ENCODE peak calls at places on chromosomes 7 and 10, in seven cellular contexts. C is IMR-90, O is trophoblast cell, Z is mesenchymal stem cell, R is neuronal stem cell, G is H9, U is H1. W is an unnamed sample.

GRCh38 chr10:7412482-7413251 is 1.8 kb upstream of the SFMBT2 start:
- DNase-seq in G (peak), O (no peak), U (peak), Z (peak), C (no peak), R (no peak), W (peak)

GRCh38 chr7:36119005-36119711 is 33.9 kb upstream of the EEPD1 start:
- DNase-seq in U (no peak), Z (peak), C (peak), R (no peak), O (peak), G (no peak), W (no peak)

GRCh38 chr7:70574970-70575799 is 556.8 kb upstream of the GALNT17 start:
- DNase-seq in G (no peak), U (no peak), Z (peak), R (peak), O (peak), C (no peak), W (peak)

GRCh38 chr7:1340031-1340430 is 107.4 kb downstream of the UNCX start:
- DNase-seq in G (no peak), U (no peak), O (no peak), Z (no peak), R (no peak), C (no peak), W (no peak)

GRCh38 chr7:116971869-116972268 is 18.6 kb downstream of the ST7 start:
- DNase-seq in G (peak), C (no peak), R (no peak), Z (no peak), U (no peak), O (peak), W (peak)

GRCh38 chr7:100475549-100475948 is 3.5 kb downstream of the TSC22D4 start:
- DNase-seq in C (no peak), U (no peak), R (no peak), O (no peak), Z (no peak), G (no peak), W (no peak)

GRCh38 chr10:122643931-122644534 is 55.6 kb downstream of the C10orf120 start:
- DNase-seq in U (no peak), Z (no peak), G (no peak), O (no peak), C (no peak), R (no peak), W (no peak)

GRCh38 chr10:4981722-4982471 is 18.7 kb downstream of the AKR1C1 start:
- DNase-seq in Z (peak), R (peak), U (peak), O (peak), G (peak), C (peak), W (peak)

GRCh38 chr10:88254091-88254490 is 329.0 kb downstream of the RNLS start:
- DNase-seq in Z (peak), O (no peak), U (no peak), R (no peak), C (peak), G (no peak), W (peak)

GRCh38 chr7:104794154-104794553 is 219.9 kb upstream of the KMT2E start:
- DNase-seq in U (no peak), C (no peak), O (no peak), G (no peak), R (no peak), Z (no peak), W (peak)

GRCh38 chr10:123009105-123009805 is 449 bp downstream of the ACADSB start:
- DNase-seq in U (no peak), R (peak), Z (peak), O (no peak), C (no peak), G (no peak), W (peak)

GRCh38 chr7:104966022-104966421 is 48.0 kb upstream of the KMT2E start:
- DNase-seq in U (no peak), C (no peak), R (no peak), Z (no peak), G (no peak), O (no peak), W (no peak)

GRCh38 chr7:6278749-6279310 is 6.4 kb upstream of the CYTH3 start:
- DNase-seq in Z (no peak), U (no peak), R (no peak), G (no peak), C (peak), O (no peak), W (no peak)

GRCh38 chr10:91593366-91593765 is 39.5 kb downstream of the PPP1R3C start:
- DNase-seq in U (no peak), C (no peak), R (no peak), Z (no peak), G (no peak), O (no peak), W (no peak)

GRCh38 chr7:119482209-119482608 is 790.8 kb upstream of the KCND2 start:
- DNase-seq in G (peak), U (peak), C (no peak), O (no peak), Z (peak), R (peak), W (peak)

GRCh38 chr10:50846753-50847152 is 38.7 kb downstream of the A1CF start:
- DNase-seq in C (peak), O (no peak), Z (no peak), R (no peak), U (no peak), G (no peak), W (peak)

GRCh38 chr7:1476859-1477258 is 17.6 kb upstream of the MICALL2 start:
- DNase-seq in C (no peak), G (no peak), O (no peak), R (no peak), U (no peak), Z (no peak), W (no peak)

GRCh38 chr10:50386992-50387735 is 135.8 kb upstream of the ASAH2 start:
- DNase-seq in G (no peak), U (no peak), Z (no peak), R (no peak), O (no peak), C (no peak), W (no peak)

GRCh38 chr10:68560201-68560915 is at the start of gene TET1:
- DNase-seq in G (peak), C (peak), Z (peak), U (peak), R (peak), O (no peak), W (peak)

GRCh38 chr10:113047963-113048781 is 98.1 kb downstream of the TCF7L2 start:
- DNase-seq in R (no peak), O (peak), G (no peak), U (peak), Z (peak), C (no peak), W (peak)

GRCh38 chr7:150357771-150358427 is 10.7 kb upstream of the REPIN1 start:
- DNase-seq in C (no peak), R (no peak), G (no peak), O (no peak), U (no peak), Z (peak), W (peak)

GRCh38 chr10:115696747-115697146 is 576.3 kb downstream of the GFRA1 start:
- DNase-seq in R (no peak), C (no peak), O (no peak), G (no peak), U (no peak), Z (no peak), W (peak)

GRCh38 chr10:22379059-22379458 is 33.8 kb downstream of the SPAG6 start:
- DNase-seq in Z (no peak), O (no peak), G (no peak), C (no peak), U (no peak), R (no peak), W (no peak)

GRCh38 chr10:26642896-26643653 is 54.4 kb upstream of the PDSS1 start:
- DNase-seq in Z (no peak), U (no peak), C (no peak), O (no peak), R (no peak), G (peak), W (peak)

GRCh38 chr7:27277628-27278027 is 35.0 kb downstream of the EVX1 start:
- DNase-seq in C (peak), O (no peak), G (no peak), R (no peak), U (no peak), Z (peak), W (peak)

GRCh38 chr7:157468221-157469111 is 131.7 kb downstream of the DNAJB6 start:
- DNase-seq in R (no peak), Z (no peak), G (peak), U (peak), O (no peak), C (no peak), W (no peak)

GRCh38 chr10:112389147-112389822 is 15.4 kb downstream of the ACSL5 start:
- DNase-seq in U (no peak), G (peak), Z (peak), R (no peak), O (peak), C (peak), W (peak)

GRCh38 chr7:130135208-130136205 is 65.2 kb downstream of the KLHDC10 start:
- DNase-seq in U (no peak), C (peak), G (no peak), O (peak), Z (peak), R (no peak), W (no peak)

GRCh38 chr10:129685271-129685670 is 218.2 kb downstream of the MGMT start:
- DNase-seq in U (no peak), G (peak), C (no peak), R (no peak), O (no peak), Z (no peak), W (no peak)
- H3K18ac ChIP-seq in U (no peak), G (no peak), C (no peak), R (peak), O (no peak), Z (no peak), W (no peak)

DNA sequence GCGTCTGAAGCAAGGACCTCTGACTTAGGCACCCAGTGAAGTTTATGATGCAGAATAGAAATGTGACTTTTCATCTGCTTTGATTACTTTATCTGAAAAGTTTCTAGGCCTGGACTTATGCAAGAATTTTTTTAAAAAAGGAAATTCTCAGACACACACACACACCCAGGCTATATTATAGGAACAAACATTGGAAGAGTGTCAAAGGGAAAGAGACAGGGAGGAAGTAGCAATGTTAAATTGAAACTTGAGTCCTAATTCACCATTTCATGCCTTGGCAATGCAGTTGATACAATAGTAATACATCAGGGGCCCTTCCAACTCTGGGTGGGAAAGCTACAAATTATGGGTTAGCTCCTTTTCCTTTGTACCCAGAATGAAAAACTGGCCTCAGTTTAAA is 258.0 kb upstream of the LYZL1 start:
- DNase-seq in R (no peak), O (no peak), U (no peak), C (no peak), G (no peak), Z (no peak), W (no peak)
- H3K18ac ChIP-seq in R (no peak), O (no peak), U (no peak), C (no peak), G (no peak), Z (no peak), W (no peak)

GRCh38 chr7:107165341-107165740 is 3.5 kb upstream of the HBP1 start:
- DNase-seq in Z (no peak), R (no peak), O (no peak), U (no peak), G (no peak), C (no peak), W (peak)
- H3K18ac ChIP-seq in Z (no peak), R (no peak), O (no peak), U (no peak), G (no peak), C (no peak), W (no peak)

GRCh38 chr10:131148270-131148669 is 163.3 kb downstream of the TCERG1L start:
- DNase-seq in R (no peak), U (no peak), Z (no peak), C (no peak), G (no peak), O (no peak), W (no peak)
- H3K18ac ChIP-seq in R (no peak), U (no peak), Z (no peak), C (no peak), G (no peak), O (no peak), W (no peak)

GRCh38 chr7:87689374-87689773 is 61.2 kb downstream of the RUNDC3B start:
- DNase-seq in U (no peak), Z (no peak), C (no peak), R (no peak), O (no peak), G (no peak), W (no peak)

DNA sequence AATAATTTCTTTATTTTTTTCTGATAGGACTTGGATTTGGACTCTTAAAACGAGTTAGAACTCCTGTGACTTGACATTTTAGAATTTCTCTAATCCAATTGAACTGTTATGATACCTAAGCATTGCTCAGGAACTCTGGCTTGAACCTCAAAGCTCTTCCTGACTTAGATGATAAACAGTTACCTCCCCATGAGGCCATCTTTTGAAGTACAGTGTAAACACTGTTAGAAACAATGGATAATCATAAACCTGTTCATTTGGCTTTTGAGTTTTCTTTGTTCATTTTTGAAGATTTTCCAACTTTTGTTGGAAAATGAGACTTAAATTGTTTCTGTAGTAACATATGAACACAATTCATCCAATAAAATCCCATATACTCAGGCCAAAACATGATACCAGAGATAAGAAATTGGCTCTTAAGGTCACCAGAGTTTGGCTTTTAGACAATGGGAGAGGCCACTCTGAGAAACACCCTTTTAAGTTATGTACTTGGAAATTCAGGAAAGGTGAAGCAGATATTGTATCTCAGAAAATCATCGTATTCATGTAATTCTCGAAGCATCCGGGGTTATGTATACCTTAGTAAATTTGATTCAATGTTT is 59.6 kb downstream of the RUNDC3B start:
- DNase-seq in C (no peak), G (no peak), U (no peak), R (no peak), Z (no peak), O (no peak), W (no peak)
- H3K18ac ChIP-seq in C (no peak), G (no peak), U (no peak), R (no peak), Z (no peak), O (no peak), W (no peak)

GRCh38 chr7:18352339-18353255 is 143.0 kb upstream of the HDAC9 start:
- DNase-seq in C (peak), G (peak), R (peak), Z (peak), U (peak), O (peak), W (peak)

GRCh38 chr7:18356195-18356645 is 139.3 kb upstream of the HDAC9 start:
- DNase-seq in O (no peak), C (peak), Z (peak), G (no peak), U (no peak), R (peak), W (peak)

GRCh38 chr7:18354686-18355085 is 140.9 kb upstream of the HDAC9 start:
- DNase-seq in G (no peak), C (peak), R (no peak), U (no peak), Z (peak), O (no peak), W (peak)

GRCh38 chr7:18350678-18351077 is 144.9 kb upstream of the HDAC9 start:
- DNase-seq in R (no peak), G (no peak), O (no peak), C (no peak), U (no peak), Z (no peak), W (no peak)

GRCh38 chr7:18354108-18354507 is 141.4 kb upstream of the HDAC9 start:
- DNase-seq in Z (no peak), R (no peak), O (no peak), C (no peak), G (no peak), U (no peak), W (no peak)
- H3K18ac ChIP-seq in Z (no peak), R (no peak), O (no peak), C (no peak), G (no peak), U (no peak), W (no peak)

GRCh38 chr7:82549616-82550285 is 106.2 kb upstream of the CACNA2D1 start:
- DNase-seq in U (no peak), O (no peak), R (no peak), Z (no peak), G (no peak), C (no peak), W (no peak)

GRCh38 chr7:82542665-82543064 is 99.1 kb upstream of the CACNA2D1 start:
- DNase-seq in U (no peak), C (peak), R (no peak), Z (peak), G (no peak), O (peak), W (peak)

DNA sequence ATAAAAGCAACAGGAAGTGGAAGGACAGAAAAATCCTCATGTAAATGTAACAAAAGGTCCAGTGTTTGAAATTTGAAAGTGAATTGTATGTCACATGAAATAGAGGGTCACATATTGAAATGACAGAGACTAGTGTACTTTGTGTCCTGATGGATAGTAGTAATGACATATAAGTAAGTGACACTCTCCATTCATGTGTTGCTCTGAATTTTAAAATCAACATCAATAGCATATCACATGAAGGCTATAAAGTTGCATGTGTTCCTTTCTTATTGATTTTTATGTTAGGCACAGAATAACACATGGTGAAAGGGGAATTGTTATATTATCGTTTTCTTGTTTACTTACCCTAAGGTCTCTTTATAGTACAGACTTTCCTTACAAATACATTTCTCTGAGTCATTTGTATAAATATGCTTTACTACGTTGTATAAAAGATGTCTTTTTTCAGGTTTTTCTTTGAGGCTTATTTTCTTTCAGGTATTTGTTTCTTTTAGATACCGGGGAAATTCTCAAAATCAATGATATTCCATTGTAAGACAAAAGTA is 104.6 kb upstream of the CACNA2D1 start:
- DNase-seq in Z (no peak), O (no peak), R (no peak), U (no peak), C (no peak), G (no peak), W (no peak)
- H3K18ac ChIP-seq in Z (no peak), O (no peak), R (no peak), U (no peak), C (no peak), G (no peak), W (no peak)

GRCh38 chr10:125097409-125098070 is 62.8 kb downstream of the CTBP2 start:
- DNase-seq in R (no peak), Z (no peak), O (no peak), G (no peak), C (no peak), U (no peak), W (no peak)
- H3K18ac ChIP-seq in R (no peak), Z (no peak), O (no peak), G (no peak), C (no peak), U (no peak), W (no peak)

GRCh38 chr10:62162261-62162660 is 106.4 kb downstream of the RTKN2 start:
- DNase-seq in U (no peak), R (no peak), G (no peak), Z (no peak), O (peak), C (no peak), W (peak)
- H3K18ac ChIP-seq in U (no peak), R (no peak), G (no peak), Z (no peak), O (no peak), C (peak), W (no peak)